ENCODE peak calls at places on chromosomes 12 and 14, in six cellular contexts. J is HFFc6, Z is posterior cingulate gyrus, R is tibial nerve, D is ureter, O is fibroblast of lung. P is an unnamed sample.

GRCh38 chr14:102525213-102526143 is 15.9 kb upstream of the ANKRD9 start:
- DNase-seq in D (peak; percentile 72), Z (no peak), R (no peak), O (peak; percentile 67), J (peak; percentile 63), P (peak; percentile 47)

GRCh38 chr12:46110220-46110700 is 119.9 kb upstream of the SCAF11 start:
- DNase-seq in R (no peak), Z (no peak), O (no peak), J (no peak), D (peak; percentile 51), P (no peak)

GRCh38 chr12:7113389-7113871 is 4.4 kb upstream of the C1RL start:
- DNase-seq in R (no peak), J (no peak), Z (no peak), D (no peak), O (no peak), P (peak; percentile 55)

GRCh38 chr12:110180591-110181005 is 56.4 kb downstream of the IFT81 start:
- DNase-seq in R (no peak), D (no peak), O (peak; percentile 87), J (peak; percentile 58), Z (no peak), P (no peak)

GRCh38 chr14:105528197-105528858 is 1.9 kb downstream of the TMEM121 start:
- DNase-seq in R (peak; percentile 59), D (peak; percentile 79), J (peak; percentile 45), Z (peak; percentile 94), O (peak; percentile 59), P (peak; percentile 73)

GRCh38 chr12:59283012-59283411 is 312.8 kb upstream of the SLC16A7 start:
- DNase-seq in O (no peak), Z (no peak), R (no peak), J (no peak), D (no peak), P (no peak)

GRCh38 chr12:26938660-26939185 is 453 bp downstream of the FGFR1OP2 start:
- DNase-seq in R (peak; percentile 14), D (no peak), O (no peak), Z (no peak), J (no peak), P (no peak)

GRCh38 chr14:93889739-93890138 is 37.4 kb upstream of the FAM181A start:
- DNase-seq in R (no peak), J (no peak), D (no peak), O (no peak), Z (no peak), P (no peak)

GRCh38 chr12:56927281-56927680 is 6.9 kb downstream of the SDR9C7 start:
- DNase-seq in J (no peak), R (no peak), D (no peak), O (no peak), Z (no peak), P (no peak)

GRCh38 chr12:109387425-109388166 is 39.9 kb downstream of the MYO1H start:
- DNase-seq in R (no peak), D (no peak), Z (no peak), J (peak; percentile 42), O (peak; percentile 6), P (peak; percentile 52)

GRCh38 chr14:104968153-104968527 is 10.0 kb downstream of the AHNAK2 start:
- DNase-seq in R (peak; percentile 69), J (peak; percentile 26), Z (peak; percentile 78), O (peak; percentile 63), D (peak; percentile 90), P (peak; percentile 60)

GRCh38 chr12:107518868-107519267 is 166.7 kb upstream of the PWP1 start:
- DNase-seq in R (no peak), J (no peak), D (no peak), Z (no peak), O (no peak), P (no peak)

GRCh38 chr14:67167420-67168109 is 21.7 kb upstream of the GARIN2 start:
- DNase-seq in Z (no peak), D (no peak), O (peak; percentile 63), J (no peak), R (no peak), P (no peak)

GRCh38 chr14:60867503-60868172 is 113.2 kb downstream of the TRMT5 start:
- DNase-seq in J (no peak), Z (no peak), R (no peak), O (peak; percentile 6), D (no peak), P (no peak)

GRCh38 chr12:27220988-27221345 is 23.1 kb upstream of the STK38L start:
- DNase-seq in D (no peak), J (no peak), R (no peak), Z (no peak), O (no peak), P (no peak)

GRCh38 chr12:50187084-50187900 is 20.1 kb upstream of the CERS5 start:
- DNase-seq in R (no peak), D (no peak), J (peak; percentile 87), O (peak; percentile 95), Z (no peak), P (no peak)

GRCh38 chr12:50699940-50700339 is 64.0 kb upstream of the ATF1 start:
- DNase-seq in R (no peak), Z (no peak), D (no peak), J (no peak), O (no peak), P (no peak)

GRCh38 chr14:54763761-54764160 is 138.9 kb downstream of the GCH1 start:
- DNase-seq in D (no peak), J (no peak), O (no peak), R (no peak), Z (peak; percentile 81), P (no peak)

GRCh38 chr12:104662908-104663307 is 206.2 kb downstream of the CHST11 start:
- DNase-seq in R (no peak), J (no peak), Z (no peak), D (no peak), O (no peak), P (no peak)

GRCh38 chr14:67400434-67400833 is 11.5 kb downstream of the PLEK2 start:
- DNase-seq in Z (no peak), O (no peak), D (no peak), R (no peak), J (no peak), P (no peak)

GRCh38 chr12:12723147-12723680 is 6.0 kb downstream of the CDKN1B start:
- DNase-seq in Z (no peak), O (peak; percentile 25), J (no peak), D (no peak), R (no peak), P (peak; percentile 36)

GRCh38 chr14:94451826-94452225 is 774 bp downstream of the SERPINA11 start:
- DNase-seq in J (no peak), O (no peak), R (no peak), Z (no peak), D (no peak), P (no peak)

GRCh38 chr12:88390811-88391210 is 189.5 kb downstream of the KITLG start:
- DNase-seq in Z (no peak), J (no peak), D (no peak), R (no peak), O (no peak), P (no peak)

GRCh38 chr14:68124885-68125731 is 305.5 kb downstream of the RAD51B start:
- DNase-seq in O (peak; percentile 92), Z (no peak), J (peak; percentile 74), R (no peak), D (no peak), P (peak; percentile 79)

GRCh38 chr12:24902521-24903304 is 46.2 kb downstream of the BCAT1 start:
- DNase-seq in D (no peak), R (no peak), J (peak; percentile 55), O (peak; percentile 52), Z (peak; percentile 86), P (peak; percentile 71)

GRCh38 chr14:53874704-53875103 is 81.9 kb downstream of the BMP4 start:
- DNase-seq in J (no peak), R (no peak), O (no peak), D (no peak), Z (no peak), P (no peak)

GRCh38 chr12:6540181-6540877 is 6.0 kb downstream of the GAPDH start:
- DNase-seq in D (peak; percentile 95), O (peak; percentile 95), R (peak; percentile 88), J (peak; percentile 94), Z (peak; percentile 83), P (peak; percentile 96)

GRCh38 chr12:116400671-116401357 is 123.3 kb upstream of the MED13L start:
- DNase-seq in D (no peak), J (no peak), Z (no peak), O (no peak), R (no peak), P (no peak)

GRCh38 chr14:68249534-68250517 is 430.2 kb downstream of the RAD51B start:
- DNase-seq in D (no peak), Z (no peak), J (peak; percentile 57), O (peak; percentile 80), R (no peak), P (peak; percentile 43)